ENCODE peak calls at places on chromosomes 6 and 20, in ten cellular contexts. G is amniotic stem cell; A is activated CD8-positive, alpha-beta memory T cell treated with anti-CD3 and anti-CD28 coated beads for 48 hours; U is HuH-7.5; D is NCI-H1436; T is fibroblast of pulmonary artery; R is neural crest cell; Y is stimulated activated CD4-positive, alpha-beta T cell treated with anti-CD3 and anti-CD28 coated beads, Interleukin-2, amount 100 ng/mL, for 48 hours; F is GM20000; B is astrocyte of the spinal cord. W is an unnamed sample.

GRCh38 chr20:51371720-51372119 is 170.8 kb downstream of the NFATC2 start:
- DNase-seq in G (no peak), A (no peak), U (no peak), D (no peak), T (no peak), R (no peak), Y (no peak), F (no peak), B (no peak), W (no peak)

GRCh38 chr6:126721581-126722145 is 381.7 kb downstream of the CENPW start:
- DNase-seq in G (peak; percentile 68), A (no peak), U (no peak), D (no peak), T (peak; percentile 91), R (no peak), Y (no peak), F (no peak), B (peak; percentile 86), W (no peak)

GRCh38 chr6:12138936-12139335 is 126.8 kb downstream of the HIVEP1 start:
- DNase-seq in G (no peak), A (no peak), U (no peak), D (no peak), T (no peak), R (no peak), Y (no peak), F (no peak), B (no peak), W (no peak)

GRCh38 chr20:36435799-36436541 is 105.3 kb upstream of the MYL9 start:
- DNase-seq in G (no peak), A (peak; percentile 74), U (no peak), D (no peak), T (peak; percentile 52), R (peak; percentile 60), Y (peak; percentile 85), F (peak; percentile 79), B (peak; percentile 65), W (peak; percentile 82)

GRCh38 chr6:89505847-89506246 is 72.9 kb downstream of the ANKRD6 start:
- DNase-seq in G (no peak), A (no peak), U (no peak), D (no peak), T (no peak), R (no peak), Y (no peak), F (no peak), B (no peak), W (no peak)

GRCh38 chr20:50191566-50192363 is 1.1 kb downstream of the CEBPB start:
- DNase-seq in G (no peak), A (peak; percentile 30), U (peak; percentile 77), D (peak; percentile 9), T (peak; percentile 53), R (peak; percentile 63), Y (peak; percentile 49), F (peak; percentile 81), B (peak; percentile 56), W (no peak)

GRCh38 chr20:891121-892080 is 24.7 kb downstream of the ANGPT4 start:
- DNase-seq in G (no peak), A (no peak), U (no peak), D (no peak), T (peak; percentile 37), R (no peak), Y (no peak), F (no peak), B (no peak), W (no peak)

GRCh38 chr6:166251196-166251595 is 57.0 kb downstream of the PRR18 start:
- DNase-seq in G (no peak), A (no peak), U (no peak), D (no peak), T (no peak), R (no peak), Y (no peak), F (no peak), B (no peak), W (no peak)

GRCh38 chr6:82875573-82876185 is 190.0 kb downstream of the UBE3D start:
- DNase-seq in G (peak; percentile 11), A (no peak), U (no peak), D (no peak), T (peak; percentile 63), R (no peak), Y (no peak), F (no peak), B (peak; percentile 85), W (no peak)

GRCh38 chr20:32484221-32485125 is 100.7 kb downstream of the NOL4L start:
- DNase-seq in G (no peak), A (no peak), U (no peak), D (no peak), T (peak; percentile 29), R (peak; percentile 72), Y (no peak), F (peak; percentile 58), B (no peak), W (no peak)

W was measured in iPS DF 6.9.